ENCODE peak calls at places on chromosomes 5 and 9, in seven cellular contexts. B, P, A, C, L, V and S are unnamed samples.

GRCh38 chr5:61768692-61769281 is 436.7 kb downstream of the ZSWIM6 start:
- DNase-seq in B (no peak), P (no peak), A (no peak), C (no peak), L (peak; percentile 17), V (no peak), S (no peak)

GRCh38 chr5:57979671-57980070 is 480.2 kb downstream of the PLK2 start:
- DNase-seq in B (no peak), P (no peak), A (no peak), C (no peak), L (no peak), V (no peak), S (no peak)

GRCh38 chr9:95025213-95026170 is 292.0 kb downstream of the FANCC start:
- DNase-seq in B (no peak), P (peak; percentile 75), A (no peak), C (peak; percentile 78), L (no peak), V (peak; percentile 83), S (no peak)

GRCh38 chr5:128844354-128844923 is 120.8 kb upstream of the SLC27A6 start:
- DNase-seq in B (no peak), P (no peak), A (no peak), C (no peak), L (no peak), V (no peak), S (no peak)

GRCh38 chr9:137487454-137488329 is 28.6 kb upstream of the NSMF start:
- DNase-seq in B (no peak), P (no peak), A (no peak), C (no peak), L (no peak), V (peak; percentile 39), S (no peak)

GRCh38 chr5:29005386-29005785 is 1967.0 kb upstream of the CDH9 start:
- DNase-seq in B (no peak), P (no peak), A (no peak), C (no peak), L (no peak), V (no peak), S (no peak)

GRCh38 chr5:51396797-51397196 is 13.5 kb downstream of the ISL1 start:
- DNase-seq in B (no peak), P (no peak), A (no peak), C (no peak), L (no peak), V (no peak), S (no peak)

GRCh38 chr5:122515709-122516431 is 203.8 kb downstream of the SNCAIP start:
- DNase-seq in B (no peak), P (no peak), A (no peak), C (peak; percentile 54), L (peak; percentile 45), V (no peak), S (no peak)

GRCh38 chr5:153496835-153497234 is 6.4 kb downstream of the GRIA1 start:
- DNase-seq in B (no peak), P (no peak), A (no peak), C (no peak), L (peak; percentile 8), V (no peak), S (no peak)

GRCh38 chr9:68779558-68780376 is 74.7 kb downstream of the PIP5K1B start:
- DNase-seq in B (peak; percentile 89), P (peak; percentile 98), A (peak; percentile 85), C (peak; percentile 94), L (peak; percentile 46), V (peak; percentile 98), S (peak; percentile 90)

GRCh38 chr9:107600060-107600573 is 110.5 kb upstream of the KLF4 start:
- DNase-seq in B (no peak), P (no peak), A (no peak), C (no peak), L (no peak), V (no peak), S (no peak)

GRCh38 chr5:31196309-31196708 is 2.8 kb downstream of the CDH6 start:
- DNase-seq in B (no peak), P (no peak), A (no peak), C (no peak), L (no peak), V (no peak), S (no peak)

GRCh38 chr5:80695666-80696065 is 40.9 kb upstream of the DHFR start:
- DNase-seq in B (no peak), P (no peak), A (no peak), C (no peak), L (no peak), V (no peak), S (no peak)

GRCh38 chr5:152990217-152990616 is 500.3 kb upstream of the GRIA1 start:
- DNase-seq in B (no peak), P (no peak), A (no peak), C (no peak), L (no peak), V (no peak), S (no peak)

GRCh38 chr9:37348917-37349316 is 73.6 kb upstream of the GRHPR start:
- DNase-seq in B (no peak), P (no peak), A (no peak), C (no peak), L (no peak), V (no peak), S (no peak)

GRCh38 chr5:150632305-150633160 is 7.9 kb upstream of the SYNPO start:
- DNase-seq in B (no peak), P (peak; percentile 45), A (no peak), C (no peak), L (no peak), V (peak; percentile 79), S (no peak)

GRCh38 chr5:173243808-173244305 is 8.9 kb upstream of the NKX2-5 start:
- DNase-seq in B (no peak), P (no peak), A (no peak), C (no peak), L (no peak), V (no peak), S (no peak)

GRCh38 chr5:42691413-42691861 is 65.2 kb upstream of the CCDC152 start:
- DNase-seq in B (no peak), P (no peak), A (no peak), C (no peak), L (no peak), V (no peak), S (no peak)

GRCh38 chr9:133130721-133131244 is 9.7 kb upstream of the RALGDS start:
- DNase-seq in B (peak; percentile 81), P (no peak), A (no peak), C (no peak), L (no peak), V (peak; percentile 56), S (peak; percentile 61)